ENCODE peak calls at places on chromosomes 2 and 18, in seven cellular contexts. D is hepatocyte, P is MM.1S, T is GM23338, R is HCT116, L is GM23248, Z is OCI-LY7. A is an unnamed sample.

GRCh38 chr2:235940330-235940729 is 227.9 kb downstream of the GBX2 start:
- DNase-seq in D (peak), P (no peak), T (no peak), R (no peak), L (peak), Z (no peak), A (no peak)

GRCh38 chr2:157328133-157328532 is 2.5 kb upstream of the ERMN start:
- DNase-seq in D (no peak), P (no peak), T (no peak), R (no peak), L (no peak), Z (no peak), A (no peak)

GRCh38 chr2:224572338-224572737 is 12.8 kb downstream of the CUL3 start:
- DNase-seq in D (no peak), P (no peak), T (peak), R (no peak), L (no peak), Z (no peak), A (no peak)

GRCh38 chr2:121285077-121285449 is at the start of gene TFCP2L1:
- DNase-seq in D (peak), P (no peak), T (peak), R (no peak), L (peak), Z (peak), A (peak)

GRCh38 chr18:67007999-67008398 is 404.1 kb upstream of the CDH19 start:
- DNase-seq in D (no peak), P (no peak), T (no peak), R (no peak), L (no peak), Z (no peak), A (no peak)

GRCh38 chr2:38158361-38159128 is 82.6 kb upstream of the CYP1B1 start:
- DNase-seq in D (no peak), P (no peak), T (no peak), R (no peak), L (no peak), Z (no peak), A (no peak)

GRCh38 chr2:15968280-15969178 is 28.2 kb downstream of the MYCN start:
- DNase-seq in D (no peak), P (no peak), T (no peak), R (no peak), L (no peak), Z (no peak), A (no peak)

GRCh38 chr18:8217041-8217564 is 392.1 kb upstream of the RAB12 start:
- DNase-seq in D (no peak), P (no peak), T (peak), R (no peak), L (no peak), Z (no peak), A (peak)

GRCh38 chr2:18519991-18520604 is 40.4 kb downstream of the RDH14 start:
- DNase-seq in D (peak), P (no peak), T (no peak), R (no peak), L (no peak), Z (no peak), A (no peak)

GRCh38 chr2:65686928-65687521 is 254.6 kb upstream of the SPRED2 start:
- DNase-seq in D (no peak), P (no peak), T (peak), R (no peak), L (no peak), Z (peak), A (no peak)

GRCh38 chr2:218829868-218830451 is 1.6 kb downstream of the PRKAG3 start:
- DNase-seq in D (no peak), P (no peak), T (peak), R (no peak), L (peak), Z (no peak), A (no peak)

GRCh38 chr2:196166876-196167275 is 4.5 kb downstream of the STK17B start:
- DNase-seq in D (no peak), P (peak), T (no peak), R (no peak), L (peak), Z (no peak), A (no peak)

GRCh38 chr18:44637210-44638051 is 43.3 kb upstream of the SETBP1 start:
- DNase-seq in D (peak), P (no peak), T (no peak), R (no peak), L (peak), Z (no peak), A (peak)

GRCh38 chr2:230927711-230928341 is 2.8 kb upstream of the GPR55 start:
- DNase-seq in D (no peak), P (no peak), T (no peak), R (no peak), L (no peak), Z (no peak), A (no peak)

GRCh38 chr2:188664391-188664790 is 309.8 kb upstream of the COL3A1 start:
- DNase-seq in D (no peak), P (no peak), T (no peak), R (no peak), L (no peak), Z (no peak), A (no peak)

GRCh38 chr2:212021947-212022346 is 516.7 kb downstream of the ERBB4 start:
- DNase-seq in D (no peak), P (no peak), T (no peak), R (peak), L (peak), Z (no peak), A (no peak)

GRCh38 chr2:128465246-128466170 is 146.8 kb upstream of the HS6ST1 start:
- DNase-seq in D (no peak), P (no peak), T (no peak), R (no peak), L (no peak), Z (no peak), A (peak)

GRCh38 chr18:57523171-57523956 is 63.1 kb downstream of the FECH start:
- DNase-seq in D (no peak), P (peak), T (no peak), R (no peak), L (no peak), Z (no peak), A (no peak)

GRCh38 chr2:15074319-15074718 is 441.8 kb downstream of the LRATD1 start:
- DNase-seq in D (no peak), P (no peak), T (no peak), R (no peak), L (no peak), Z (no peak), A (no peak)

GRCh38 chr2:21035282-21035973 is 8.4 kb downstream of the APOB start:
- DNase-seq in D (no peak), P (no peak), T (no peak), R (no peak), L (no peak), Z (no peak), A (no peak)

GRCh38 chr2:172427256-172427989 is at the start of gene ITGA6:
- DNase-seq in D (peak), P (peak), T (peak), R (peak), L (peak), Z (no peak), A (peak)

GRCh38 chr2:240917009-240917683 is 11.0 kb downstream of the CROCC2 start:
- DNase-seq in D (no peak), P (no peak), T (no peak), R (no peak), L (no peak), Z (no peak), A (no peak)

GRCh38 chr18:78976697-78977626 is 2.7 kb upstream of the SALL3 start:
- DNase-seq in D (no peak), P (no peak), T (peak), R (no peak), L (no peak), Z (no peak), A (peak)

GRCh38 chr2:24920813-24921441 is 890 bp upstream of the ADCY3 start:
- DNase-seq in D (no peak), P (peak), T (peak), R (no peak), L (no peak), Z (peak), A (peak)

GRCh38 chr2:215772003-215772402 is 241.3 kb downstream of the MREG start:
- DNase-seq in D (peak), P (no peak), T (peak), R (no peak), L (peak), Z (no peak), A (peak)

GRCh38 chr2:227098162-227098515 is 65.9 kb downstream of the COL4A4 start:
- DNase-seq in D (no peak), P (no peak), T (no peak), R (no peak), L (no peak), Z (no peak), A (no peak)

GRCh38 chr2:163692081-163692480 is 43.7 kb downstream of the FIGN start:
- DNase-seq in D (no peak), P (no peak), T (no peak), R (no peak), L (peak), Z (no peak), A (no peak)

GRCh38 chr2:88180594-88181240 is 10.6 kb downstream of the THNSL2 start:
- DNase-seq in D (no peak), P (no peak), T (no peak), R (no peak), L (peak), Z (no peak), A (no peak)
- TF ChIP-seq EZH2phosphoT487 in D (no peak), P (no peak), T (no peak), R (no peak), L (no peak), Z (no peak), A (no peak)

GRCh38 chr18:23547806-23548205 is 38.5 kb downstream of the NPC1 start:
- DNase-seq in D (peak), P (no peak), T (no peak), R (peak), L (peak), Z (no peak), A (no peak)
- TF ChIP-seq EZH2phosphoT487 in D (no peak), P (no peak), T (no peak), R (no peak), L (no peak), Z (no peak), A (no peak)

GRCh38 chr2:170465241-170465640 is 249.9 kb upstream of the SP5 start:
- DNase-seq in D (no peak), P (no peak), T (no peak), R (no peak), L (no peak), Z (no peak), A (no peak)
- TF ChIP-seq EZH2phosphoT487 in D (no peak), P (no peak), T (no peak), R (no peak), L (no peak), Z (no peak), A (no peak)

DNA sequence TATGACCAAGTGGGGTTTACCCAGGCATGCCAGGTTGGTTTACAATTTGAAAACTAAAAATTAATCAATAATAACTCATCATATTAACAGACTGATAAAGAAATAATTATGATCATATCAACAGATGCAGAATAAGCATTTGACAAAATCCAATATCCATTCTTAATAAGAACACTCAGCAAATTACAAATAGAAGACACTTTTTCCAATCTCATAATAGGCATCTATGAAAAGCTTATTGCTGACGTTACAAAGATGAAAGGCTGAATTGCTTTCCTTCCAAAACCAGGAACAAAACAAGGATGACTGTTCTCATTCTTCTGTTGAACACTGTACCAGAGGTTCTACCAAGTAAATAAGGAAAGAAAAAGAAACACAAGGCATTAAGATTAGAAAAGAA is 55.1 kb upstream of the C2orf15 start:
- DNase-seq in D (no peak), P (no peak), T (no peak), R (no peak), L (no peak), Z (no peak), A (no peak)
- TF ChIP-seq EZH2phosphoT487 in D (no peak), P (no peak), T (no peak), R (no peak), L (no peak), Z (no peak), A (no peak)

DNA sequence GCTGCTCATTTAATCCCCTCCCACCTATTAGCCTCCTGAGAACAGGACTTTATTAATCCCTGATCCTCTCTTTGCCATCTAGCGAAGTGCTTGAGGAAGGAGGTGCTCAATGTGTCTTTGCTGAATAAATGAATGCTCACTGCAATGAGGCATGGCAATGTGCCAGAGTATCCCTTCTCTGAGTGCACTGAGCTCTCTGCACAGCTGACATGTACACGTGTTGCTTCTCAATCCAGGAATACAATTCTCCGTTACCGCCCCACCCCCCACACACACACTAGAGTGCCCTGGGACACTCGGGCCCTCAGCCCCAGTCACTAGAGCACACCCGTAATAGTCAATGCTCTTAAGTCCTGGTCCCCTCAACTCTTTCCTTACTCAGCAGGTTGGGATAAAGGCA is 41.4 kb downstream of the FAM178B start:
- DNase-seq in D (no peak), P (no peak), T (no peak), R (no peak), L (no peak), Z (no peak), A (no peak)
- TF ChIP-seq EZH2phosphoT487 in D (no peak), P (no peak), T (no peak), R (no peak), L (no peak), Z (no peak), A (no peak)

DNA sequence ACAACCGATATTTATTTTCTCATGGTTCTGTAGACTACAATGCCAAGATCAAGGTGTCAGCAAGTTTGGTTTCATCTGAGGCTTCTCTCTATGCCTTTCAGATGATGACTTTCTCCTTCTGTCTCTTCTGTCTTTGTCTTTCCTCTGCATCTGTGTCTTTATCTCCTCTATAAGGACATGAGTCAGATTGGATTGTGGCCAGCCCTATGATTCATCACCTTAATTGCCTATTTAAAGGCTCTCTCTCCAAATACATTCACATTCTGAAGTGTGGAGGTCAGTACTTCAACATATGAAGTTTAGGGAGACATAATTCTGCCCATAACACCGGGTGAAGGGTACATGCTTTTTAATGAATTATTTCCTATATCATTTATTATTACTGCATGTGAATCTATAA is 71.2 kb upstream of the CNTNAP5 start:
- DNase-seq in D (peak), P (no peak), T (no peak), R (no peak), L (peak), Z (no peak), A (no peak)
- TF ChIP-seq EZH2phosphoT487 in D (no peak), P (no peak), T (no peak), R (no peak), L (no peak), Z (no peak), A (no peak)

GRCh38 chr2:23649819-23650218 is 264.8 kb downstream of the KLHL29 start:
- DNase-seq in D (no peak), P (no peak), T (no peak), R (no peak), L (no peak), Z (no peak), A (no peak)

GRCh38 chr2:23653326-23653725 is 268.3 kb downstream of the KLHL29 start:
- DNase-seq in D (no peak), P (no peak), T (no peak), R (no peak), L (peak), Z (no peak), A (no peak)

GRCh38 chr2:23649285-23649684 is 264.3 kb downstream of the KLHL29 start:
- DNase-seq in D (no peak), P (no peak), T (no peak), R (no peak), L (no peak), Z (no peak), A (peak)

GRCh38 chr2:23654756-23655155 is 269.8 kb downstream of the KLHL29 start:
- DNase-seq in D (no peak), P (no peak), T (no peak), R (no peak), L (no peak), Z (no peak), A (no peak)

DNA sequence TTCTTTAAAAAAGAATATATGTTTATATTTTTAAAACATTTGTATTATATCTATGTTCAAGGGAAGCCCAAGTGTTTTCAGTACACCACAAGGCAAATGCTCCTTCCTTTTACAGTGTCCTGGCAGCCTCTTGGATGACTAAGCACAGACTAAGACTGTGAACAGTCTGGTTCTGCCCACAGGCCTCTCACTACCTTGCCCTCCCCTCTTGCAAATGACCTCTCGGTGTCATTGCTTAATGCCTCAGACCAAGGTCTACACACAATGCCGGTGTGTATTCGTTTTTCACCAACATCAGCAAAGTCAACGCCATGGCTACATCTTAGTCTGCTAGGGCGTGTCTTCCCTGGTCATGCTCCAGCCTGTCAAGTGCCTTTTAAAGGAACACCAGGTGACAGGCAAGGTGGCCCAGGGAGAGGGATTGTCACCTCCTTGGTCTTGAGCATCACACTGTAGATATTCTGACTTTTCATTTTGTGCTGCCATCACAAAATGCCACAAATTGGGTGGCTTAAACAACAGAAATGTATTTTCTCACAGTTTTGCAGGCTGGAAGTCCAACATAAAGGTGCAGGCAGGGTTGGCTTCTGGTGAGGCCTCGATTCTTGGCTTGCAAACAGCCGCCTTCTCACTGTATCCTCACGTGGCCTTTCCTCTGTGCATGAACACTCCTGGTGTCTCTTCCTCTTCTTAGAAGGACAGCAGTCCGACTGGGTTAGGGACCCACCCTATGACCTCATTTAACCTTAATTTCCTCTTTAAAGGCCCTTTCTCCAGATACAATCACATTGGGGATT is 266.4 kb downstream of the KLHL29 start:
- DNase-seq in D (peak), P (no peak), T (no peak), R (no peak), L (peak), Z (no peak), A (no peak)
- TF ChIP-seq EZH2phosphoT487 in D (no peak), P (no peak), T (no peak), R (no peak), L (no peak), Z (no peak), A (no peak)

GRCh38 chr18:54828290-54828871 is at the start of gene RAB27B:
- DNase-seq in D (peak), P (peak), T (peak), R (peak), L (peak), Z (no peak), A (peak)

GRCh38 chr18:54828986-54829385 is 709 bp downstream of the RAB27B start:
- DNase-seq in D (no peak), P (no peak), T (no peak), R (no peak), L (peak), Z (no peak), A (no peak)

GRCh38 chr18:54825626-54826344 is 2.5 kb upstream of the RAB27B start:
- DNase-seq in D (no peak), P (no peak), T (no peak), R (no peak), L (no peak), Z (no peak), A (no peak)

GRCh38 chr18:54822872-54823845 is 5.1 kb upstream of the RAB27B start:
- DNase-seq in D (peak), P (no peak), T (no peak), R (peak), L (peak), Z (no peak), A (no peak)
- TF ChIP-seq EZH2phosphoT487 in D (no peak), P (no peak), T (no peak), R (no peak), L (no peak), Z (no peak), A (no peak)